ENCODE peak calls at places on chromosomes 11 and 22, in nine cellular contexts. D, W, E, F, Z, B, I, Y and H are unnamed samples.

GRCh38 chr22:45218974-45219373 is 21.7 kb downstream of the KIAA0930 start:
- DNase-seq in D (no peak), W (peak), E (no peak), F (no peak), Z (peak), B (no peak), I (no peak), Y (no peak), H (no peak)

GRCh38 chr11:17416492-17416891 is 28.0 kb upstream of the KCNJ11 start:
- DNase-seq in D (no peak), W (no peak), E (no peak), F (no peak), Z (no peak), B (no peak), I (no peak), Y (no peak), H (no peak)

GRCh38 chr11:79201637-79202347 is 239.0 kb downstream of the TENM4 start:
- DNase-seq in D (no peak), W (no peak), E (no peak), F (no peak), Z (no peak), B (no peak), I (no peak), Y (no peak), H (no peak)

GRCh38 chr22:39415506-39415905 is 15.9 kb downstream of the TAB1 start:
- DNase-seq in D (no peak), W (no peak), E (no peak), F (no peak), Z (no peak), B (no peak), I (no peak), Y (no peak), H (no peak)

GRCh38 chr11:8818421-8818820 is 92.6 kb upstream of the AKIP1 start:
- DNase-seq in D (no peak), W (no peak), E (no peak), F (no peak), Z (no peak), B (no peak), I (no peak), Y (no peak), H (no peak)

GRCh38 chr11:92929168-92930053 is 40.0 kb upstream of the MTNR1B start:
- DNase-seq in D (no peak), W (no peak), E (no peak), F (no peak), Z (no peak), B (no peak), I (no peak), Y (no peak), H (no peak)

GRCh38 chr11:1938343-1939005 is 8.7 kb upstream of the MRPL23 start:
- DNase-seq in D (no peak), W (no peak), E (no peak), F (no peak), Z (no peak), B (no peak), I (no peak), Y (no peak), H (no peak)

GRCh38 chr22:37351268-37351667 is 69.0 kb downstream of the CYTH4 start:
- DNase-seq in D (no peak), W (no peak), E (no peak), F (no peak), Z (no peak), B (no peak), I (no peak), Y (no peak), H (no peak)

GRCh38 chr22:31044262-31044861 is 36.8 kb upstream of the SMTN start:
- DNase-seq in D (no peak), W (no peak), E (peak), F (peak), Z (no peak), B (no peak), I (no peak), Y (peak), H (no peak)

GRCh38 chr22:40791241-40791640 is 27.9 kb downstream of the SLC25A17 start:
- DNase-seq in D (no peak), W (peak), E (no peak), F (no peak), Z (no peak), B (no peak), I (no peak), Y (no peak), H (no peak)

GRCh38 chr11:1835671-1836010 is 851 bp downstream of the SYT8 start:
- DNase-seq in D (no peak), W (no peak), E (no peak), F (no peak), Z (no peak), B (no peak), I (no peak), Y (no peak), H (no peak)

GRCh38 chr22:19466848-19467752 is 11.9 kb downstream of the UFD1 start:
- DNase-seq in D (no peak), W (no peak), E (no peak), F (no peak), Z (no peak), B (no peak), I (no peak), Y (no peak), H (no peak)

GRCh38 chr11:44839458-44840084 is 111.1 kb downstream of the TP53I11 start:
- DNase-seq in D (no peak), W (no peak), E (no peak), F (no peak), Z (no peak), B (no peak), I (no peak), Y (no peak), H (no peak)

DNA sequence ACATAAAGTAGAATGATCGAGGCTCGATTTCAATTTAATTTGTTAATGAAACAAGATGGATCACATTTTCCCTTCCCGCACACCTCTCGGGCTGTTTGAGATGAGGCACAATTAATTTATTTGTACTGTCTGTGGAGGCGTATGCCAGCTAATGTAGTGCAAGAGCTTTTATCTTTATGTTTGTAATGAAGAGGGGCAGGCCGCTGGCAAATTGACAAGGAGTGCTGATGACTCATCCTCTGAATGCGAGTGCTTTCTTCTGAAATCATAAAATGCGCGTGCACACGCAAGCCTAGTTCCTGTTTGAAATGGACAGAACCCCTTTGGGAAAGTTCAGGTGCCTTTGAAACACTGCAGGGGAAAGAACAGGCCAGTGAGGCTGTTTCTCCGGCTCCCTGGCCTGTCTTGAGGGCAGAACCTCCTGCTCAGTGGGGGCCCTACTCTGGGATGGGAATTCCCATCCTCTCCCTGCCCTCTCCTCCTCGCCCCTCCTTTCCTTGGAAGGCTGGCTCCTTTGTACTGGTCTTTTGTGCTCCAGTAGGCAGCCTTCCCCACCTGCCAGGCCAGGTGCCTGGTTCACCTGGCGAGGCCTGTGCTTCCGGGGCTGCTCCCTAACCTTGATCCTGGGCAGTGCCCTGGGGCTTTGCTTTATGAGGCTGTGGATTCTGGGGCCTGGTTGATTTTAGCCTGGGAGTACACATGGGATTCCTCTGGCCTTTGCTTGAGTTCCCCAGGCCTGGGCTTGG is 50.3 kb downstream of the TEAD1 start:
- DNase-seq in D (peak), W (peak), E (peak), F (peak), Z (no peak), B (no peak), I (no peak), Y (peak), H (peak)
- H3K27ac ChIP-seq in D (peak), W (peak), E (peak), F (peak), Z (no peak), B (no peak), I (no peak), Y (peak), H (peak)

DNA sequence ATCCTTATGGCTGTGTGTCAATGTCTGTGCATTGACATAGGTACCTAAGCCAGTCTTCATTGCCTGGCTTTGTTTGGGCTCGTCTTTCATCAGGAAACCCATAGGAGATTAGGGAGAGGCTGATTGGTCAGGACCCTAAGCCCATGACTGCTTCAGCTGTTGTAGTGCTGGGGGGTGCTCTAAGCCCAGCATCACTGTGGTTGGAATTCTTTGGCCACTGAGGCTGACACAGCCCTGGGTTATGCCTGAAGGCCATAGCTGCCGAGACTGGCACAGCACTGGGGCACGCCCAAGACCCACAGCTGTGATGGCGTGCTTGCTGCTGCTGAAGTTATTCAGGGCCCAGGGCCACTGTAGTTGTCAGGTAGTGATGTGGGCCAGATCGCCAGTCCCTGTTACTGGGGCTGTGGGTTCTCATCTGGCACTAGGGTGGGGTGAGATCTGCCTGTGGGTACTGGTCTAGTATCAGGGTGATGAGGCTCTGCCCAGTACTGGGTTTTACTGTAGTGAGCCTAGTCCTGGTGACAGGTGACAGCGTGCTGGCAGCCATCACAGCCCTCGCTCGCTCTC is 4.9 kb downstream of the USP18 start:
- DNase-seq in D (no peak), W (no peak), E (no peak), F (no peak), Z (no peak), B (no peak), I (no peak), Y (no peak), H (no peak)
- H3K27ac ChIP-seq in D (no peak), W (no peak), E (no peak), F (no peak), Z (no peak), B (no peak), I (no peak), Y (no peak), H (no peak)

DNA sequence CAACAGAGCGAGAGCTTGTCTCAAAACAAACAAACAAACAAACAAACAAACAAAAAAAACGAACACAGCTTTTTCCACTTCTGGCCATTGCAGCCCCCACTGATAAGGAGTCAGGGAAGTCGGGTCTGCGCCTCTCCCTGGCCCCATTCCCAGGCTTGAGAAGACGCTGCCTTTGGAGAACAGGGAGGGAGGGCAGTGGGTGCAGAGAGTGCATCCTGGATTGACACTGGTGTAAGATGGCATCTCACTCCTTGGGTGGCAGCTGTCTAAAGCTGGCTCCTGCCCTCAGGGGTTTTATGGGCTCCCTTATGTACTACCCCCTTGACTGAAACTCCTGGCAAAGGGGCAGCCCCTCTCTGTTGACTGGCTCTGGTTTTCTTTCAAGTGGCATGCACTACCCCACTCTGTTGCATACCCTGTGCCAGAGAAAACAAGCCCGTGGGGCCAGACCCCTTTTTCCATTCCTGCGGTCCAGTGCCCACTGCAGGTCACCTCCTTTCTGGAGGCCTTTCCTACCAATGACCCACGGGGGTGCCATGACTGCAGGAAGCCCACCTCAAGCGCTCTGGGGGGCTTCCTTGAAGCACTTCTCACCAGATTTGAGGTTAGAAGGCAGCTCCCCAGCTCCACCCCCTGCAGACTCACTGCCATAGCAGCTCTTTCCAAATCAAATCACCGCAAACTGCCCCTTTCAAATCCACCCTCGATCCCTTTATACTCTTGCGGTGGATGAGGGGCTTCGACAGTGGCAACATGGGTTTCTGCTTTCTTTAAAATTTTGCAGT is 12.7 kb downstream of the DRAP1 start:
- DNase-seq in D (no peak), W (no peak), E (no peak), F (no peak), Z (no peak), B (no peak), I (no peak), Y (no peak), H (no peak)
- H3K27ac ChIP-seq in D (no peak), W (no peak), E (no peak), F (no peak), Z (no peak), B (no peak), I (no peak), Y (no peak), H (no peak)

DNA sequence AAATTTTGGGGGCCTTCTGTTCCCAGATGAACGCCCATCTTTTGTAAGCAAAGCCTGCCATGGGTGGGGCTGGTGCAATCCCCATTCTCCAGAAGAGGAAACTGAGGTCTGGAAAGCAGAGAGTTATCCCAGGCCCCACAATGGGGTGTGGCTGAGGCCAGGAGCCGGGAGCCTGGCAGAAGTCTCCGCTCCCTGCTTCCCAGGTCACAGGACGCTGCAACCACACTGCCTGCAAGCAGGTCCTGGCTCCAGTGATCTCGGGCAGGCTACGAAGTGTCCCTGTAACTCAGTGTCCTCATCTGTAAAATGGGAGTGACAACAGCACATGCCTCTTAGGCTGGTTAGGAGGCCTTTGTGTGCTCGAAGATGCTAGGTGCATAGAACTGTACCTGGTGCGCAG is 1.7 kb downstream of the PLCB3 start:
- DNase-seq in D (no peak), W (no peak), E (no peak), F (no peak), Z (no peak), B (no peak), I (no peak), Y (no peak), H (no peak)
- H3K27ac ChIP-seq in D (peak), W (no peak), E (no peak), F (no peak), Z (no peak), B (no peak), I (no peak), Y (peak), H (no peak)

DNA sequence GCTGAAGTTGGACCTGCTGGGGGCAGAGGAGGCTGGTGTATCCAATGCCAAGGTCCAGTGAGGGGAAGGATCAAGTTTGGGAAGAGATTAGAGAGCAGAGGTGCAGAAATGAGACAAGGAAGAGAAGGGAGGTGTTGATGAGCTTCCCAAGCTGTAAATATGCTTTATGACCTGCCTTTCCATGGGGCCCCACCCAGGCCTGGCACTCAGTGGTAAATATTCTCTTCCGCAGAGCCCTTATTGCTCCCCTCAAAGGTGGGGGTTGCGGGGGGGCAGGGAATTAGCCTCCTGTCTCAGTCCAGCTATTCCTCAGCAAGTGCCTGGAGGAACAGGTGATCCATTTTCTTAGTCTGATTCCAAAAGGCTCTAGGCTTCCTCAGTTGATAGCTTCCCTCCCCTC is 24.1 kb downstream of the PHLDB1 start:
- DNase-seq in D (no peak), W (no peak), E (no peak), F (no peak), Z (no peak), B (no peak), I (no peak), Y (no peak), H (no peak)
- H3K27ac ChIP-seq in D (peak), W (no peak), E (no peak), F (no peak), Z (no peak), B (no peak), I (no peak), Y (no peak), H (no peak)

GRCh38 chr11:69637956-69638871 is 2.7 kb upstream of the CCND1 start:
- DNase-seq in D (no peak), W (peak), E (no peak), F (no peak), Z (no peak), B (no peak), I (no peak), Y (peak), H (no peak)

GRCh38 chr11:69638941-69639681 is 1.8 kb upstream of the CCND1 start:
- DNase-seq in D (peak), W (peak), E (peak), F (peak), Z (peak), B (no peak), I (peak), Y (peak), H (peak)

GRCh38 chr11:69640260-69640994 is 529 bp upstream of the CCND1 start:
- DNase-seq in D (no peak), W (no peak), E (no peak), F (no peak), Z (peak), B (no peak), I (peak), Y (peak), H (no peak)

GRCh38 chr11:69640995-69641581 is at the start of gene CCND1:
- DNase-seq in D (peak), W (peak), E (peak), F (peak), Z (peak), B (no peak), I (peak), Y (peak), H (peak)

GRCh38 chr11:69639843-69640242 is 1.1 kb upstream of the CCND1 start:
- DNase-seq in D (no peak), W (no peak), E (no peak), F (no peak), Z (no peak), B (no peak), I (no peak), Y (no peak), H (no peak)
- H3K27ac ChIP-seq in D (peak), W (peak), E (no peak), F (peak), Z (no peak), B (no peak), I (no peak), Y (peak), H (peak)